ENCODE peak calls at places on chromosomes 2 and 18, in six cellular contexts. G is body of pancreas, R is IMR-90, H is sigmoid colon, F is GM12864, V is fibroblast of lung. U is an unnamed sample.

GRCh38 chr2:25558262-25558661 is 115.1 kb downstream of the DTNB start:
- DNase-seq in R (peak), H (no peak), G (peak), V (peak), F (peak), U (peak)

GRCh38 chr2:121490734-121491133 is 39.9 kb upstream of the RNU4ATAC start:
- DNase-seq in H (no peak), R (no peak), V (no peak), F (no peak), G (no peak), U (no peak)

GRCh38 chr2:174833737-174834136 is 69.5 kb upstream of the CHRNA1 start:
- DNase-seq in V (no peak), H (no peak), R (no peak), F (no peak), G (no peak), U (peak)

GRCh38 chr2:9140570-9141378 is 65.8 kb upstream of the ASAP2 start:
- DNase-seq in H (peak), V (peak), F (no peak), R (peak), G (no peak), U (no peak)

GRCh38 chr2:148876589-148877402 is 1.8 kb downstream of the KIF5C start:
- DNase-seq in F (no peak), R (no peak), H (no peak), G (peak), V (no peak), U (peak)

GRCh38 chr2:51350100-51350499 is 318.2 kb upstream of the NRXN1 start:
- DNase-seq in H (no peak), V (peak), F (no peak), R (peak), G (no peak), U (no peak)

GRCh38 chr18:51135795-51136194 is 61.7 kb downstream of the MEX3C start:
- DNase-seq in R (no peak), H (no peak), F (no peak), V (no peak), G (no peak), U (peak)

GRCh38 chr2:240593026-240593702 is 6.6 kb downstream of the CAPN10 start:
- DNase-seq in R (no peak), H (peak), G (no peak), V (no peak), F (no peak), U (no peak)

GRCh38 chr2:202269585-202269984 is 4.0 kb downstream of the NOP58 start:
- DNase-seq in V (no peak), F (no peak), R (no peak), G (no peak), H (no peak), U (peak)

GRCh38 chr2:238420442-238420841 is 6.3 kb upstream of the ASB1 start:
- DNase-seq in H (no peak), G (no peak), V (no peak), R (no peak), F (no peak), U (no peak)

GRCh38 chr2:238422285-238422684 is 4.4 kb upstream of the ASB1 start:
- DNase-seq in R (no peak), F (no peak), G (no peak), H (no peak), V (no peak), U (no peak)

GRCh38 chr2:238421695-238422035 is 5.1 kb upstream of the ASB1 start:
- DNase-seq in G (no peak), R (no peak), F (no peak), H (no peak), V (no peak), U (no peak)

GRCh38 chr2:238422940-238423339 is 3.8 kb upstream of the ASB1 start:
- DNase-seq in G (no peak), F (no peak), R (no peak), H (no peak), V (no peak), U (no peak)

GRCh38 chr2:238420878-238421694 is 5.6 kb upstream of the ASB1 start:
- DNase-seq in F (no peak), G (no peak), V (no peak), R (no peak), H (no peak), U (no peak)
- H3K4me3 ChIP-seq in F (no peak), G (no peak), V (no peak), R (no peak), H (no peak), U (no peak)

GRCh38 chr2:120385355-120386127 is 39.6 kb downstream of the INHBB start:
- DNase-seq in V (no peak), H (peak), R (no peak), F (no peak), G (no peak), U (no peak)

GRCh38 chr2:120388222-120389035 is 42.5 kb downstream of the INHBB start:
- DNase-seq in H (peak), R (no peak), G (peak), V (no peak), F (no peak), U (no peak)

GRCh38 chr2:120391905-120392665 is 46.1 kb downstream of the INHBB start:
- DNase-seq in H (peak), G (no peak), R (no peak), F (no peak), V (no peak), U (no peak)

GRCh38 chr2:120390381-120391055 is 44.6 kb downstream of the INHBB start:
- DNase-seq in R (no peak), H (peak), F (no peak), G (peak), V (no peak), U (no peak)

GRCh38 chr2:120389036-120389391 is 43.1 kb downstream of the INHBB start:
- DNase-seq in R (no peak), H (no peak), G (no peak), V (no peak), F (no peak), U (no peak)
- TF ChIP-seq CTCF in R (no peak), H (no peak), G (no peak), V (no peak), F (no peak), U (no peak)

GRCh38 chr2:212814941-212815340 is 276.3 kb upstream of the ERBB4 start:
- DNase-seq in H (no peak), R (no peak), V (no peak), G (no peak), F (no peak), U (no peak)
- H3K4me3 ChIP-seq in H (no peak), R (no peak), V (no peak), G (no peak), F (no peak), U (no peak)

DNA sequence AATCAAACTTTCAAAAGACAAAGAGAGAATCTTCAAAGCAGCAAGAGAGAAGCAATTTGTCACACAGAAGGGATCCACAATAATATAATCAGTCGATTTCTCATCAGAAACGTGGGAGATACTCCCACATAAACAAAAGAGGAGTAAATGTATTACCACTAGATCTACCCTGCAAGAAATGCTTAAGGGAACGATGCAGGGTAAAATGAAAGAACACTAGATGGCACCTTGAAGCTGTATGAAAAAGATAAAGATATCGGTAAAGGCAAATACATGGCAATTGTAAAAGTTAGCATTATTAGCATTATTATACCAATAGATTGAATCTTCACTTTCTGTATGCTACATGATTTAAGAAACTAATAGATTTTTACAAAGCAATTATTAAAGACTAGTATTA is 677.0 kb downstream of the SUCLG1 start:
- DNase-seq in R (no peak), V (no peak), G (no peak), H (no peak), F (no peak), U (no peak)
- TF ChIP-seq CTCF in R (no peak), V (no peak), G (no peak), H (no peak), F (no peak), U (no peak)

DNA sequence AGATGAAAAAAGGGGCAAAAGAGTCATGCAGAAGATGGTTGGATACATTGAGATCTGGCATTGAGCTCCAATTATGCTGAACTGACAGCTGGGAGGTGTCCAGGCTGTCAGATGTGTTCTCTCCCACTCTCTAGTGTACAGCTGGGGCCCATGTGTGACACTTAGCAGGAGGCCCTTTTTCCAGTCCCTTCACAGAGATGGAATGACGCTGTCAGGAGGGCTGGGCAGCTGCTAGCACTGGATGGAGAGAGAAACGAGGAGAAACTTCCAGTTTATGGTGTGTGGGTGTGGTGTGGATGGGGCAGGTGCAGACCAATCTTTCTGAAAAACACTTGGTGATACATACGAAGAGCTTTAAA is 437.7 kb upstream of the HS6ST1 start:
- DNase-seq in R (no peak), H (no peak), F (no peak), G (peak), V (no peak), U (no peak)
- H3K4me3 ChIP-seq in R (no peak), H (no peak), F (no peak), G (no peak), V (no peak), U (no peak)

GRCh38 chr2:219435701-219436100 is 1.1 kb downstream of the SPEG start:
- DNase-seq in F (no peak), V (no peak), R (no peak), G (no peak), H (no peak), U (no peak)

GRCh38 chr2:219434718-219435525 is at the start of gene SPEG:
- DNase-seq in H (peak), R (no peak), F (no peak), V (peak), G (no peak), U (no peak)

GRCh38 chr2:219436491-219436890 is 1.8 kb downstream of the SPEG start:
- DNase-seq in H (peak), R (no peak), V (no peak), F (no peak), G (no peak), U (no peak)

GRCh38 chr2:219434468-219434717 is 250 bp upstream of the SPEG start:
- DNase-seq in G (no peak), R (no peak), F (no peak), V (no peak), H (no peak), U (no peak)

GRCh38 chr2:219433666-219434467 is 776 bp upstream of the SPEG start:
- DNase-seq in F (no peak), G (no peak), H (peak), V (peak), R (peak), U (peak)
- TF ChIP-seq CTCF in F (peak), G (no peak), H (peak), V (peak), R (peak), U (peak)